ENCODE peak calls at places on chromosome 22, in eight cellular contexts. K is ureter; Z is sciatic nerve; E is pancreas; G is fibroblast of lung; M is AG04450; V is lower lobe of right lung; W is activated CD4-positive, alpha-beta T cell treated with anti-CD3 and anti-CD28 coated beads, Interleukin-2, amount 50 U/mL, for 1 hour. Y is an unnamed sample.

GRCh38 chr22:39178206-39179111 is 26.0 kb upstream of the CBX7 start:
- DNase-seq in Z (peak; percentile 53), K (peak; percentile 34), E (no peak), V (no peak), M (no peak), G (peak; percentile 45), W (no peak), Y (no peak)

GRCh38 chr22:40997485-40997884 is 46.3 kb downstream of the RBX1 start:
- DNase-seq in G (no peak), Z (no peak), M (no peak), K (no peak), V (no peak), W (no peak), E (no peak), Y (no peak)

GRCh38 chr22:48679656-48680555 is 1147.8 kb downstream of the BRD1 start:
- DNase-seq in G (no peak), V (no peak), K (no peak), Z (no peak), M (no peak), E (no peak), W (no peak), Y (no peak)

GRCh38 chr22:37674951-37675929 is at the start of gene LGALS1:
- DNase-seq in K (peak; percentile 97), G (peak; percentile 99), V (peak; percentile 96), E (peak; percentile 64), W (peak; percentile 58), Z (peak; percentile 99), M (peak; percentile 98), Y (peak; percentile 62)

GRCh38 chr22:26823966-26824365 is 166.6 kb downstream of the MIAT start:
- DNase-seq in E (no peak), V (no peak), W (no peak), M (no peak), K (no peak), Z (no peak), G (no peak), Y (no peak)

GRCh38 chr22:32311551-32312071 is 46.1 kb upstream of the RFPL3 start:
- DNase-seq in K (no peak), Z (peak; percentile 17), W (no peak), V (no peak), G (no peak), M (no peak), E (no peak), Y (no peak)

GRCh38 chr22:19108807-19109197 is 13.4 kb downstream of the DGCR2 start:
- DNase-seq in Z (no peak), W (no peak), G (no peak), E (no peak), M (no peak), K (no peak), V (no peak), Y (no peak)

GRCh38 chr22:45704648-45705047 is 33.0 kb downstream of the ATXN10 start:
- DNase-seq in E (no peak), W (no peak), Z (no peak), V (no peak), K (no peak), M (no peak), G (no peak), Y (no peak)

GRCh38 chr22:43376765-43377485 is 33.8 kb upstream of the SCUBE1 start:
- DNase-seq in Z (no peak), K (no peak), V (no peak), G (no peak), E (peak; percentile 62), M (no peak), W (peak; percentile 6), Y (peak; percentile 33)

GRCh38 chr22:19661156-19661555 is 53.1 kb upstream of the SEPTIN5 start:
- DNase-seq in W (no peak), E (no peak), V (no peak), K (no peak), G (no peak), Z (no peak), M (no peak), Y (no peak)

GRCh38 chr22:43777204-43777671 is 34.9 kb downstream of the EFCAB6 start:
- DNase-seq in E (no peak), K (no peak), M (peak; percentile 30), W (no peak), V (no peak), Z (no peak), G (peak; percentile 47), Y (no peak)

GRCh38 chr22:28841111-28841510 is 40.7 kb upstream of the XBP1 start:
- DNase-seq in V (no peak), Z (no peak), M (no peak), K (no peak), G (no peak), E (no peak), W (no peak), Y (no peak)

GRCh38 chr22:37178350-37179125 is 9.5 kb downstream of the C1QTNF6 start:
- DNase-seq in Z (peak; percentile 61), V (peak; percentile 61), M (no peak), K (no peak), W (no peak), E (no peak), G (peak; percentile 41), Y (no peak)